ENCODE peak calls at places on chromosomes 6 and 20, in seven cellular contexts. One of them, this sample, is unnamed.

GRCh38 chr6:39049575-39050283 is 1.1 kb downstream of the GLP1R start:
- DNase-seq in stomach: no peak
- DNase-seq in tibial nerve: no peak
- DNase-seq in A549: no peak
- DNase-seq in upper lobe of left lung: no peak
- DNase-seq in sigmoid colon: no peak
- DNase-seq in ovary: no peak
- DNase-seq in this sample: no peak

GRCh38 chr6:147970970-147971369 is 371.7 kb upstream of the SASH1 start:
- DNase-seq in stomach: no peak
- DNase-seq in sigmoid colon: no peak
- DNase-seq in tibial nerve: no peak
- DNase-seq in ovary: no peak
- DNase-seq in A549: no peak
- DNase-seq in upper lobe of left lung: no peak
- DNase-seq in this sample: no peak

GRCh38 chr6:165846123-165846966 is 183.3 kb upstream of the PDE10A start:
- DNase-seq in tibial nerve: no peak
- DNase-seq in stomach: no peak
- DNase-seq in upper lobe of left lung: no peak
- DNase-seq in sigmoid colon: no peak
- DNase-seq in A549: no peak
- DNase-seq in ovary: no peak
- DNase-seq in this sample: peak

GRCh38 chr6:34235605-34236422 is 859 bp upstream of the HMGA1 start:
- DNase-seq in sigmoid colon: peak
- DNase-seq in stomach: peak
- DNase-seq in ovary: peak
- DNase-seq in tibial nerve: no peak
- DNase-seq in upper lobe of left lung: peak
- DNase-seq in A549: peak
- DNase-seq in this sample: no peak

GRCh38 chr20:37920270-37920669 is 17.3 kb downstream of the VSTM2L start:
- DNase-seq in tibial nerve: no peak
- DNase-seq in A549: no peak
- DNase-seq in sigmoid colon: no peak
- DNase-seq in upper lobe of left lung: no peak
- DNase-seq in ovary: no peak
- DNase-seq in stomach: no peak
- DNase-seq in this sample: no peak

GRCh38 chr6:123965894-123966293 is 162.2 kb downstream of the NKAIN2 start:
- DNase-seq in A549: no peak
- DNase-seq in upper lobe of left lung: no peak
- DNase-seq in tibial nerve: no peak
- DNase-seq in stomach: no peak
- DNase-seq in sigmoid colon: no peak
- DNase-seq in ovary: no peak
- DNase-seq in this sample: no peak

GRCh38 chr20:10714236-10714975 is 40.6 kb upstream of the JAG1 start:
- DNase-seq in upper lobe of left lung: no peak
- DNase-seq in sigmoid colon: no peak
- DNase-seq in stomach: no peak
- DNase-seq in A549: no peak
- DNase-seq in tibial nerve: no peak
- DNase-seq in ovary: no peak
- DNase-seq in this sample: no peak

GRCh38 chr6:118678866-118679265 is 27.5 kb upstream of the CEP85L start:
- DNase-seq in upper lobe of left lung: no peak
- DNase-seq in tibial nerve: no peak
- DNase-seq in sigmoid colon: no peak
- DNase-seq in ovary: no peak
- DNase-seq in stomach: no peak
- DNase-seq in A549: no peak
- DNase-seq in this sample: peak

GRCh38 chr20:17641520-17641964 is 40.5 kb downstream of the RRBP1 start:
- DNase-seq in sigmoid colon: no peak
- DNase-seq in A549: no peak
- DNase-seq in stomach: no peak
- DNase-seq in ovary: no peak
- DNase-seq in tibial nerve: no peak
- DNase-seq in upper lobe of left lung: no peak
- DNase-seq in this sample: no peak

GRCh38 chr6:148657053-148657452 is 89.8 kb upstream of the UST start:
- DNase-seq in sigmoid colon: no peak
- DNase-seq in ovary: no peak
- DNase-seq in A549: no peak
- DNase-seq in tibial nerve: no peak
- DNase-seq in stomach: no peak
- DNase-seq in upper lobe of left lung: no peak
- DNase-seq in this sample: no peak

GRCh38 chr6:169654590-169655391 is 47.0 kb downstream of the WDR27 start:
- DNase-seq in stomach: peak
- DNase-seq in ovary: peak
- DNase-seq in upper lobe of left lung: peak
- DNase-seq in tibial nerve: peak
- DNase-seq in A549: no peak
- DNase-seq in sigmoid colon: peak
- DNase-seq in this sample: no peak
- TF ChIP-seq CTCF in stomach: no peak
- TF ChIP-seq CTCF in ovary: peak
- TF ChIP-seq CTCF in upper lobe of left lung: peak
- TF ChIP-seq CTCF in tibial nerve: no peak
- TF ChIP-seq CTCF in A549: peak
- TF ChIP-seq CTCF in sigmoid colon: no peak
- TF ChIP-seq CTCF in this sample: peak

GRCh38 chr6:21163110-21163837 is 430.3 kb upstream of the SOX4 start:
- DNase-seq in ovary: no peak
- DNase-seq in A549: no peak
- DNase-seq in sigmoid colon: no peak
- DNase-seq in stomach: no peak
- DNase-seq in upper lobe of left lung: peak
- DNase-seq in tibial nerve: no peak
- DNase-seq in this sample: no peak

GRCh38 chr6:21157186-21157929 is 436.2 kb upstream of the SOX4 start:
- DNase-seq in A549: no peak
- DNase-seq in sigmoid colon: no peak
- DNase-seq in upper lobe of left lung: no peak
- DNase-seq in ovary: no peak
- DNase-seq in stomach: no peak
- DNase-seq in tibial nerve: no peak
- DNase-seq in this sample: no peak

GRCh38 chr6:21158873-21159272 is 434.7 kb upstream of the SOX4 start:
- DNase-seq in upper lobe of left lung: no peak
- DNase-seq in tibial nerve: no peak
- DNase-seq in sigmoid colon: no peak
- DNase-seq in A549: no peak
- DNase-seq in stomach: no peak
- DNase-seq in ovary: no peak
- DNase-seq in this sample: no peak

GRCh38 chr6:21159465-21159864 is 434.1 kb upstream of the SOX4 start:
- DNase-seq in ovary: no peak
- DNase-seq in upper lobe of left lung: no peak
- DNase-seq in sigmoid colon: no peak
- DNase-seq in A549: no peak
- DNase-seq in stomach: no peak
- DNase-seq in tibial nerve: no peak
- DNase-seq in this sample: no peak

GRCh38 chr6:21158149-21158548 is 435.4 kb upstream of the SOX4 start:
- DNase-seq in sigmoid colon: no peak
- DNase-seq in ovary: no peak
- DNase-seq in tibial nerve: no peak
- DNase-seq in upper lobe of left lung: no peak
- DNase-seq in stomach: no peak
- DNase-seq in A549: no peak
- DNase-seq in this sample: no peak
- TF ChIP-seq EP300 in sigmoid colon: no peak
- TF ChIP-seq EP300 in ovary: no peak
- TF ChIP-seq EP300 in tibial nerve: no peak
- TF ChIP-seq EP300 in upper lobe of left lung: no peak
- TF ChIP-seq EP300 in stomach: no peak
- TF ChIP-seq EP300 in A549: no peak
- TF ChIP-seq EP300 in this sample: no peak

GRCh38 chr6:150081702-150082101 is 12.8 kb upstream of the ULBP3 start:
- DNase-seq in sigmoid colon: no peak
- DNase-seq in stomach: no peak
- DNase-seq in upper lobe of left lung: no peak
- DNase-seq in ovary: no peak
- DNase-seq in A549: no peak
- DNase-seq in tibial nerve: no peak
- DNase-seq in this sample: no peak
- TF ChIP-seq CTCF in sigmoid colon: no peak
- TF ChIP-seq CTCF in stomach: no peak
- TF ChIP-seq CTCF in upper lobe of left lung: no peak
- TF ChIP-seq CTCF in ovary: no peak
- TF ChIP-seq CTCF in A549: no peak
- TF ChIP-seq CTCF in tibial nerve: no peak
- TF ChIP-seq CTCF in this sample: no peak

DNA sequence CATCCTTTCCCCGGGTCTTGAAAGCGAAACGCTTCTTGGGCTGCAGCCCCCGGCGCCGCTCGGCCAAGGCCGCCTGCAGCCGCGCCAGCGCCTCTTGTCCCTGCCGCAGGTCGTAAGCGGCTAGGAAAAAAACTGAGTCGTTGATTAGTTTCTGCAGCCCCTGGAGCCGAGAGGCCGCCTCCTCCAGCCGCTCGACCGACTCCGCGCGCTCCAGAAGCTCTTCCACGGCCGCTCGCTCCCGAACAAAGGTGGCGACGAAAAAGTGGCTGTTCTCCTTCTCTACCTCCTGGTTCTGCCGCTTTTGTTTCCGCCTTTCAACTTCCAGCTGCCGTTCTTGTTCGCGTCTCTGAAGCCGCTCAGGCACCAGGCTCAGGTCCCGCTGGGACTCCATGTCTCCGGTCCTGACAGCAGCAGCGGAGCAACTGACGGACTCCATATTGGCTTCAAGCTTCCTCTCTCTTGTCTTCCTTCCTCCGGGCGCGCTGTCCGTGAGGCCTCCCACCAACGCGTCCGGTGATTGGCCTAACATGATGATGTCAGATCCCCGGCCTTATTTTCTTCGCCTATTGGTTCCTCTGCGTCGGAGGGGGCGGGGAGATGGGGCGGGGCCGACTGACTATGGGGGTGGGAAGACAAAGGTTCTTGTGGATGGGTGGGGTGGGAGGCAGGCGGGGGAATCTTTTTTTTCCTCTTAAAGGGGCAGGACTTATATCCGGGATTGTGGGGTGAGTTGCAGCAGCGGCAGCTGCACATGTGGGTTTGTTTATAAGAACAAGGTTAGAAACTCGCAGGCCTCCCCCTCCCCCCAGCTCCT is at the start of gene TBCC:
- DNase-seq in stomach: peak
- DNase-seq in tibial nerve: peak
- DNase-seq in ovary: peak
- DNase-seq in A549: peak
- DNase-seq in upper lobe of left lung: peak
- DNase-seq in sigmoid colon: peak
- DNase-seq in this sample: peak
- TF ChIP-seq EP300 in stomach: no peak
- TF ChIP-seq EP300 in tibial nerve: peak
- TF ChIP-seq EP300 in ovary: no peak
- TF ChIP-seq EP300 in A549: no peak
- TF ChIP-seq EP300 in upper lobe of left lung: peak
- TF ChIP-seq EP300 in sigmoid colon: no peak
- TF ChIP-seq EP300 in this sample: no peak

DNA sequence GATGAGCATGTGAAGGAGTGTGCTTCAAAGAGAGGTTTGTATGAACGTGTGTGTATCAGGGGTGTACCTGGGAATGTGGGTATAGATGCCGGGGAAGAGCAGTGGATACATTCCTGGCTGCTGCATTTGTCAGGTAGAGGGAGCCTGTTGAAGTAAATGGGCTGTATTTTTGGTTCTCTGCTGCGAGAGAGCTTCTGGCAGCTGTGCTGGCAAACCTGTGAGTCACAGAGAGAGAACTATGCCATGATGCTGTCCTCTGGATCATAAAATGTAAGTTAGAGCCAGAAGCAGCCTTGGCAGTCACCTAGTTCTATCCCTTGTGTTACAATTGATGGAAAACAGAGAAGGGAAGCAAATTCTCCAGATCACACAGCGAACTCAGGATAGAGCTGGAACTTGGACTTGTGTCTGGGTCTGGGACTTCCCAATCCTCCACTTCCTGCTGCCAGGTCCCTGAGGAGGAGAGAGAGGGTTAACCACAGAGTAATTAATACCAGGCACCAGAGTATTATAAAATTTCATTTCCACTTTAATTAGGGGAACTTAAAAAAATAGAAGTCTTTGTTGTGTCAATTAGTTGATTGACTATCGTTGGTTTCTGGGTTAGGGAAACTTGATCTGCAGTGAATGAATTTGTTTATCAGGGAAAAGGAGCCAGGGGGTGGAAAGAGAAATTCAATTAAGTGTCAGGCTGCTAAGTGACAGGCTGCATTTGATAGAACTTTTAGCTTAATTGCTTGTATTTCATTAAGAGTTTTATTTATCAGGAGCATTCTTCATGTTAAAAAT is 41.1 kb upstream of the GTSF1L start:
- DNase-seq in tibial nerve: no peak
- DNase-seq in stomach: no peak
- DNase-seq in ovary: no peak
- DNase-seq in A549: no peak
- DNase-seq in upper lobe of left lung: no peak
- DNase-seq in sigmoid colon: no peak
- DNase-seq in this sample: no peak
- TF ChIP-seq CTCF in tibial nerve: no peak
- TF ChIP-seq CTCF in stomach: no peak
- TF ChIP-seq CTCF in ovary: no peak
- TF ChIP-seq CTCF in A549: no peak
- TF ChIP-seq CTCF in upper lobe of left lung: no peak
- TF ChIP-seq CTCF in sigmoid colon: no peak
- TF ChIP-seq CTCF in this sample: peak

GRCh38 chr6:158808918-158809678 is 10.1 kb downstream of the EZR start:
- DNase-seq in sigmoid colon: no peak
- DNase-seq in ovary: no peak
- DNase-seq in upper lobe of left lung: no peak
- DNase-seq in stomach: peak
- DNase-seq in A549: no peak
- DNase-seq in tibial nerve: no peak
- DNase-seq in this sample: no peak
- TF ChIP-seq EP300 in sigmoid colon: no peak
- TF ChIP-seq EP300 in ovary: no peak
- TF ChIP-seq EP300 in upper lobe of left lung: no peak
- TF ChIP-seq EP300 in stomach: no peak
- TF ChIP-seq EP300 in A549: no peak
- TF ChIP-seq EP300 in tibial nerve: no peak
- TF ChIP-seq EP300 in this sample: peak

GRCh38 chr6:144244688-144245087 is 40.4 kb upstream of the UTRN start:
- DNase-seq in stomach: no peak
- DNase-seq in ovary: no peak
- DNase-seq in tibial nerve: no peak
- DNase-seq in A549: no peak
- DNase-seq in upper lobe of left lung: no peak
- DNase-seq in sigmoid colon: no peak
- DNase-seq in this sample: no peak
- TF ChIP-seq CTCF in stomach: no peak
- TF ChIP-seq CTCF in ovary: no peak
- TF ChIP-seq CTCF in tibial nerve: no peak
- TF ChIP-seq CTCF in A549: no peak
- TF ChIP-seq CTCF in upper lobe of left lung: no peak
- TF ChIP-seq CTCF in sigmoid colon: no peak
- TF ChIP-seq CTCF in this sample: no peak

This sample was measured in esophagus muscularis mucosa.